ENCODE peak calls at places on chromosomes 2 and 18, in four cellular contexts. K is H1, F is HepG2, S is GM12878. I is an unnamed sample.
A peak's percentile ranks its signal among the peaks of the same experiment; 100 is the strongest.

GRCh38 chr18:460791-461190 is 39.7 kb downstream of the COLEC12 start:
- DNase-seq in F (no peak), S (no peak), K (no peak), I (no peak)

GRCh38 chr2:106596844-106597243 is 109.7 kb downstream of the CD8B2 start:
- DNase-seq in F (peak; percentile 7), S (no peak), K (no peak), I (no peak)

GRCh38 chr2:218438601-218439000 is 19.7 kb downstream of the VIL1 start:
- DNase-seq in S (no peak), F (no peak), K (no peak), I (no peak)

GRCh38 chr2:99694331-99694730 is 204.5 kb upstream of the REV1 start:
- DNase-seq in K (no peak), S (no peak), F (no peak), I (no peak)

GRCh38 chr18:74498712-74499629 is 2.8 kb downstream of the CNDP2 start:
- DNase-seq in S (peak; percentile 56), K (no peak), F (no peak), I (no peak)

GRCh38 chr2:15758779-15759343 is 167.2 kb downstream of the DDX1 start:
- DNase-seq in K (no peak), F (no peak), S (no peak), I (no peak)

GRCh38 chr18:33567705-33568104 is 10.3 kb upstream of the ASXL3 start:
- DNase-seq in K (no peak), F (no peak), S (no peak), I (no peak)

GRCh38 chr2:30201990-30202389 is 29.3 kb upstream of the LBH start:
- DNase-seq in S (no peak), F (no peak), K (no peak), I (no peak)

GRCh38 chr2:111958901-111959300 is 60.5 kb downstream of the MERTK start:
- DNase-seq in F (no peak), K (no peak), S (no peak), I (no peak)

GRCh38 chr2:232085826-232086425 is 124.4 kb downstream of the DIS3L2 start:
- DNase-seq in K (no peak), F (no peak), S (no peak), I (no peak)

GRCh38 chr18:50659091-50660003 is 99.5 kb downstream of the MAPK4 start:
- DNase-seq in F (peak; percentile 28), S (no peak), K (no peak), I (no peak)

GRCh38 chr18:51478908-51479307 is 281.4 kb upstream of the MEX3C start:
- DNase-seq in S (no peak), K (no peak), F (no peak), I (no peak)

GRCh38 chr2:237035781-237036352 is 49.8 kb upstream of the COPS8 start:
- DNase-seq in F (no peak), S (no peak), K (no peak), I (no peak)

GRCh38 chr2:20962939-20963543 is 80.8 kb downstream of the APOB start:
- DNase-seq in F (peak; percentile 59), S (no peak), K (peak; percentile 27), I (peak; percentile 66)

GRCh38 chr2:38230756-38231155 is 146.3 kb downstream of the ATL2 start:
- DNase-seq in K (no peak), F (no peak), S (no peak), I (no peak)

GRCh38 chr2:72109291-72109690 is 38.4 kb downstream of the CYP26B1 start:
- DNase-seq in S (no peak), K (no peak), F (no peak), I (no peak)

GRCh38 chr18:59448546-59448945 is 89.5 kb upstream of the LMAN1 start:
- DNase-seq in S (no peak), K (no peak), F (no peak), I (no peak)

GRCh38 chr2:10469301-10469700 is 21.2 kb upstream of the ODC1 start:
- DNase-seq in K (no peak), S (no peak), F (no peak), I (no peak)

GRCh38 chr2:84038866-84039265 is 420.2 kb downstream of the SUCLG1 start:
- DNase-seq in F (no peak), S (no peak), K (no peak), I (no peak)

GRCh38 chr2:9807056-9807455 is 36.2 kb upstream of the TAF1B start:
- DNase-seq in S (no peak), F (no peak), K (no peak), I (no peak)

GRCh38 chr18:75408554-75409506 is 18.7 kb downstream of the SMIM21 start:
- DNase-seq in K (no peak), F (peak; percentile 32), S (no peak), I (no peak)

GRCh38 chr2:150620860-150621259 is 133.4 kb upstream of the RND3 start:
- DNase-seq in K (no peak), F (no peak), S (no peak), I (no peak)

GRCh38 chr18:72811047-72811446 is 56.7 kb downstream of the NETO1 start:
- DNase-seq in F (no peak), S (no peak), K (no peak), I (no peak)

GRCh38 chr2:37652199-37652640 is 19.2 kb downstream of the CDC42EP3 start:
- DNase-seq in S (no peak), K (no peak), F (no peak), I (no peak)

GRCh38 chr18:68447286-68447685 is 267.6 kb downstream of the TMX3 start:
- DNase-seq in S (no peak), F (no peak), K (no peak), I (no peak)

GRCh38 chr18:13218376-13219011 is at the start of gene LDLRAD4:
- DNase-seq in S (no peak), K (no peak), F (no peak), I (no peak)

GRCh38 chr2:163207706-163208370 is 369.3 kb upstream of the KCNH7 start:
- DNase-seq in F (no peak), S (no peak), K (no peak), I (no peak)

GRCh38 chr2:64114063-64114911 is 29.9 kb downstream of the PELI1 start:
- DNase-seq in F (no peak), K (no peak), S (peak; percentile 56), I (no peak)

GRCh38 chr2:165601065-165601830 is 131.8 kb downstream of the CSRNP3 start:
- DNase-seq in K (no peak), F (no peak), S (no peak), I (no peak)

GRCh38 chr2:226835796-226836547 is at the start of gene RHBDD1:
- DNase-seq in K (peak; percentile 78), F (peak; percentile 62), S (peak; percentile 86), I (no peak)

GRCh38 chr2:174666312-174666711 is 68.7 kb upstream of the WIPF1 start:
- DNase-seq in K (no peak), S (no peak), F (no peak), I (no peak)

GRCh38 chr2:174668075-174668474 is 70.5 kb upstream of the WIPF1 start:
- DNase-seq in K (no peak), F (no peak), S (no peak), I (no peak)

GRCh38 chr2:174669321-174669720 is 71.7 kb upstream of the WIPF1 start:
- DNase-seq in F (no peak), K (no peak), S (no peak), I (no peak)

GRCh38 chr2:174667461-174667860 is 69.9 kb upstream of the WIPF1 start:
- DNase-seq in F (no peak), K (no peak), S (no peak), I (no peak)

DNA sequence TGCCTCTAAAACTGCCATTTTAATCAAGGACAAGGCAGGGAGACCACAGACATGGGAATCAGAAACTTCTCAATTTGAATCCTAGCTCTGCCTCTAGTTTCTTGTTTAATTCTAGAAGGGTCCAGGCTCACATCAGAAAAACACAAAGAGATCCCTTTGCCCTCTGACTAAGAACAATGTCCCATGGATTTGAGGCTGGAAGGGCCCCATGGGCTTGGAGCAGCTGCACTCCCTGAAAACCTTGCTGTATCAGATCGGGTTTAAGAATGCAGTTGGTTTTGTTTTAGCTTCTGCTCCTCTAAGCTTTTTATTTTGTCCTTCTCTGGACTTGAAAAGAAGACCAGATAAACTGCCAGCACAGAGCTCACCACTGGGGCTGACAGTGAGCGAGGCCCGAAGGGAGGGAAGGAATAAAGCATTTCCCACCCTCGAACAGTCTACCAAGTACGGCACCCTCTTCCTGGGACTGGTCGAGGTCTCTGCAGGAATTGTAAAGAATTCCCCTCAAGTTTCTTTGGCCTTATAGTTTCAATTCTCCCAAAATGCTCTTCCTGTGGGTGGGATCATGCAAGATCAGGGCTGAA is 69.3 kb upstream of the WIPF1 start:
- DNase-seq in K (no peak), S (no peak), F (no peak), I (no peak)
- H3K4me3 ChIP-seq in K (no peak overlapping the region), S (no peak overlapping the region), F (no peak overlapping the region), I (no peak overlapping the region)

GRCh38 chr2:169362346-169363026 is at the start of gene LRP2:
- DNase-seq in F (peak; percentile 15), S (no peak), K (no peak), I (no peak)
- TF ChIP-seq SUZ12 in F (no peak), S (no peak), K (peak; percentile 83), I (peak; percentile 75)

DNA sequence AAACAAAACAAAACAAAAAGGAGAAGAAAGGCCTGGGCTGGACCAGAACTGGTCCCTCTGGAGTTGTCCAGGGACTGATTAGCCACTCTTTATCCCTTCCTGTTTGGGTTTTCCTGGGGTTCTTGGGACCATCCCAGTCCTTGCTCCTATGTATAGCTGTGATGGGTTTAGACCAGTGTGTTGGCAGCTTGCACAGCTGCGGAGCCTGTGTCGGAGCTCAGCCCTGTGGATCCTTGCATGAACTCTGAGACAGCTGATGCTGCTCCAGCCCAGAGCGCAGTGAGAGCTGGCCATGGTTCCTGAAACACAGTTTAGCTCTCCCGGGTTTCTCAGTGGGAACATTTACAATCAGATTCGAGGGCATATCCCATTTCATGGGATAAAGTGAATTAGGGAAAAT is 16.9 kb downstream of the IMPA2 start:
- DNase-seq in K (no peak), F (no peak), S (no peak), I (no peak)
- H3K9ac ChIP-seq in K (no peak overlapping the region), F (no peak overlapping the region), S (no peak overlapping the region), I (no peak overlapping the region)

GRCh38 chr2:160379399-160379798 is 114.2 kb downstream of the RBMS1 start:
- DNase-seq in S (no peak), K (no peak), F (no peak), I (no peak)

GRCh38 chr2:160375802-160376469 is 117.7 kb downstream of the RBMS1 start:
- DNase-seq in S (no peak), K (no peak), F (no peak), I (no peak)

GRCh38 chr2:160375037-160375436 is 118.6 kb downstream of the RBMS1 start:
- DNase-seq in S (no peak), F (no peak), K (no peak), I (no peak)

GRCh38 chr2:160376576-160376975 is 117.0 kb downstream of the RBMS1 start:
- DNase-seq in S (no peak), K (no peak), F (no peak), I (no peak)

DNA sequence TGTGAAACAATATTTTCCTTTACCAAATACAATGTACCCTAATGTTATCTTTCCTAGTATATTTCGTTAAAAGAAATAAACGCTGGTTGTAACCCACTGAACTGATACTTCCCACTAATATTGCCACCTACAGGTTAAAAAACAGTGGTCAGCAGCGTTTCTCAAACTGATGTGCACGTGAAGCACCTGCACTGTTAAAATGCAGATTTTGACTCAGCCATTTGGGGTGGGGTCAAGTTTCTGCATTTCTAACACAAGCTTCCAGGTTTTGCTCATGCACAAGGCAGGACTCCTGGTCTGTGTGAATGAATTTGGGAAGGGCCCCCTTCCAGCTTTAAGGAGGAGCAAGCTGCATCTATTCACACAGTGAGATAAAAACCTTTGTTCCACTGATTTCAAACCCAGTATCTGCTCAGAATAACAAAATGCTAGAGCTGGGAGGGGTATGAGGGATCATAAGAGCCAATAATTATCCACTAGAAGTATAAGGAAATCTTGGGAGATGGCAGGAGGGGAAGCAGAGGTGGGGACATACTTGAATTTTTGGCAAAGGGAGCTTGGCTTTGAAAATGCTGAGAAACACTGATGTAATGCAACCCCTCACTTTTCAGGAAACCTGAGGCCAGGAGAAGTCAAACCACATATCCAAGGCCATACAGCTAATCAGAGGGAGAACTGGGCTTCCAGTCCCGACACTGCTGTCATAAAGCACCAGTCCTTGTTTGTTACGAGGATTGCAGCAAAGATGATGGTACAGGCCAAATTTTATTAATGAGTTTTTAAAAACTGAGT is 116.2 kb downstream of the RBMS1 start:
- DNase-seq in K (no peak), S (no peak), F (no peak), I (no peak)
- H3K4me3 ChIP-seq in K (peak overlapping the region; percentile 7), S (no peak overlapping the region), F (no peak overlapping the region), I (no peak overlapping the region)

I was measured in NT2/D1.